ENCODE peak calls at places on chromosomes 13 and 19, in seven cellular contexts. S is HCT116, A is breast epithelium, F is H54, Q is A549, U is testis, R is heart left ventricle. D is an unnamed sample.

GRCh38 chr13:113839536-113840204 is 24.2 kb downstream of the GAS6 start:
- DNase-seq in R (peak), S (no peak), F (no peak), A (no peak), U (peak), Q (no peak), D (no peak)

GRCh38 chr19:34457446-34457845 is 24.1 kb upstream of the WTIP start:
- DNase-seq in A (no peak), U (no peak), S (no peak), F (no peak), Q (no peak), R (no peak), D (no peak)

GRCh38 chr19:41785653-41786052 is 10.7 kb upstream of the CEACAM3 start:
- DNase-seq in S (peak), F (peak), R (no peak), Q (peak), U (peak), A (peak), D (peak)

GRCh38 chr19:15616627-15617270 is 1.7 kb downstream of the CYP4F8 start:
- DNase-seq in S (no peak), U (no peak), A (no peak), R (no peak), Q (no peak), F (no peak), D (no peak)

GRCh38 chr19:41595258-41595889 is 19.4 kb downstream of the CEACAM21 start:
- DNase-seq in Q (peak), A (no peak), F (peak), U (peak), S (peak), R (no peak), D (peak)

GRCh38 chr19:55641376-55642152 is 762 bp downstream of the ZNF580 start:
- DNase-seq in Q (peak), R (no peak), S (no peak), F (peak), U (no peak), A (no peak), D (no peak)

GRCh38 chr13:30438286-30438685 is 16.0 kb downstream of the UBE2L5 start:
- DNase-seq in U (no peak), Q (no peak), S (no peak), F (no peak), A (no peak), R (no peak), D (no peak)

GRCh38 chr13:108360139-108360538 is 90.6 kb downstream of the TNFSF13B start:
- DNase-seq in A (no peak), S (no peak), F (no peak), R (no peak), Q (no peak), U (no peak), D (no peak)

GRCh38 chr19:44663996-44664395 is 7.3 kb upstream of the CEACAM19 start:
- DNase-seq in R (no peak), F (no peak), S (no peak), Q (no peak), A (no peak), U (no peak), D (no peak)

GRCh38 chr19:10567696-10568443 is 909 bp downstream of the CDKN2D start:
- DNase-seq in U (no peak), A (no peak), S (no peak), R (no peak), Q (no peak), F (no peak), D (no peak)

GRCh38 chr19:7662657-7663056 is 6.2 kb upstream of the RETN start:
- DNase-seq in F (no peak), U (no peak), Q (no peak), R (no peak), S (no peak), A (no peak), D (no peak)

GRCh38 chr13:59677966-59678814 is 485.5 kb downstream of the DIAPH3 start:
- DNase-seq in S (peak), F (no peak), R (no peak), Q (peak), A (no peak), U (peak), D (peak)

DNA sequence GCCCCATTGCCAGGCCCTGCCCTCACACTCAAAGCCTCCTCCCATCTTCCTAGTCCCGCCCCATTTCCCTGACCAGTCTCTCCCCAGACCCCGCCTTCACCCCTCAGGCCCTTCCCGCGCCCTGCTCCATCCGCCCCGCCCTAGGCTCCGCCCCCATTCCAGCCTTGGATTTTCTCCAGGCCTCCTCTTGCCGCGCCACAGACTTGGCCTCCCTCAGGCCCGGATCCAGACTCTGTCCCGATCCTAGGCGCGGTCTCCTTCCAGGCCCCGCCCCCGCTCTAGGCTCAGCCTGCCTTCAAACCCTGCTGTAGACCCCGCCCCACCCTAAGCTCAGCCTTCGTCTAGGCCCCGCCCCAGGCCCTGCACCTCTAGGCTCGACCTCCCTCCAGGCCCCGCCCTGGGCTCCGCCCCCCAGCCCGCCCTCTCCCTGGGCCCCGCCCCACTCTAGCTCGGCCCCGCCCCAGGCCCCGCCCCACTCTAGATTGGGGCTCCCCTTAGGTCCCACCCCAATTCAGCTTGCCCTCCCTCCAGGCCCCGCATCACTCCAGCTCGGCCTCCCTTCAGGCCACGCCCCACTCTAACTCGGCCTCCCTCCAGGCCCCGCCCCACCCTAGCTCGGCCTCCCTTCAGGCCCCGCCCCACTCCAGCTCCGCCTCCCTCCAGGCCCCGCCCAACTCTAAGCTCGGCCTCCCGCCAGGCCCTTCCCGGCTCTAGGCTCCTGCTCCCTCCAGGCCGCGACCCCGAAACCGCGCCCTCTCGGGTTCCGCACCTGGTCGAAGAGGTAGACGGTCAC is 18.5 kb downstream of the LMTK3 start:
- DNase-seq in S (peak), A (peak), Q (peak), R (peak), U (peak), F (peak), D (peak)
- TF ChIP-seq POLR2A in S (peak), A (peak), Q (peak), R (no peak), U (no peak), F (peak), D (no peak)

DNA sequence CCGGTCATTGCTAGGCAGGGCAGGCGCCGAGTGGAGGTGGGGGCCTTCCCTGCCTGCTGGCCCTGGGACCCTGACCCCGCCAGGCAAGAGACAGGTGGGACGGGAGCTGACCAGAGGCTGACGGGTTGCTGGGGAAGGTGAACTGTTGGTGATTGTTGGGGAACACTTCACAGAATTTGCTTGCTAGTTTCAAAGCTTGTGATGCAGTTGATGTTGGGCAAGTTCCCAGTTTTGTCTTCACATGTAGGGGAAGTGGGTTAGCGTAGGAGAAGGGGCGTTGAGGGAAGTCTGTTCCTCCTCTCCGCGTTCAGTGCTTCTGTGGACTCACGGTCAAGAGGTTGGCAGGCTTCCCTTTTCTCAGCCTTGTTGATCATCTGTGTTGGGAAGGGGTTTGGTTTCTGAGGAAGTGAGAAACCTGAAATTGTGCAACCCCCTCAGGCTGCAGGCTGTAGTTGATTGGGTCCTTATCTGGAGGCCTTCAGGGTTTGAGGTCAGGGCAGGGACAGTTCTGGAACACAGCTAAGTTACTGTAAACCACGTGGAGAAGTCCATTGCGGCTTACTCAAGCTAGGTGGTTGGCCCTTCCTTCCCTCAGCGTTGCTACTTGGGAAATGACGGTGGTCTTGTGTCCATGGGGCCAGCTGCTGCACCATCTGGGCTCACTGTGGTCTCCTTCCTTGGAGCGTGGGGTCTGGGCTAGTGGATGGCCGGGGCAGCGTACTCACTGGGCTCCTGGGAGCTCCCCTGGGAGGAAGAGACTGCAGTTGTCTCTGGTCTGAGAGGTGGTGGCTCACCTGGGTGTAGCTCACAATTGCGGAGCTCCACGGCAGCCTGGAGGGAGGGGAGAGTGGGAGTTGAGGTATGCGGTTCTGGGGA is 7.5 kb downstream of the RPS9 start:
- DNase-seq in F (no peak), A (peak), S (no peak), U (peak), Q (peak), R (peak), D (no peak)
- TF ChIP-seq POLR2A in F (no peak), A (no peak), S (peak), U (no peak), Q (no peak), R (no peak), D (no peak)

DNA sequence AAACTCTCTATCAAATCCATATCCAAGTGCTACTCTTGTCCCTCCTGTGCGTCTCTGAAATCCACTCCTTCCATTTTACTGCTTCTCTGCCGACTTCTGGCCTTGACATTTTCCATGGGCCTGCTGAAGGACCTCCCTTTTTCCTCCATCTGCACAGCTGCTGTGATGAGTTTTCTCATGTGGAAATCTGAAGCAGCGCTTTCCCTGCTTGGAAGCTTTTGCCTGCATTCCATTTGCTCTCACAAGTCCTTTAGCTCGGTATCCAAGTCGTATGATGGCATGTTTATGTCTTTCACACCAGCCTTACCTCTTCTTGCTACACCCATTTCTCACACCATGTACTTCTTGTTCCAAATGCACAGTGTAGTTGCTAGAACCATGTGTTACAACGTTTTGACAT is 328.2 kb downstream of the GPC5 start:
- DNase-seq in S (no peak), R (no peak), A (no peak), U (no peak), Q (no peak), F (no peak), D (no peak)
- TF ChIP-seq POLR2A in S (no peak), R (no peak), A (no peak), U (no peak), Q (no peak), F (no peak), D (no peak)

GRCh38 chr19:48874309-48875135 is 2.3 kb downstream of the PPP1R15A start:
- DNase-seq in Q (peak), A (no peak), U (no peak), R (peak), S (no peak), F (no peak), D (no peak)

GRCh38 chr19:48873476-48874308 is 1.5 kb downstream of the PPP1R15A start:
- DNase-seq in R (no peak), Q (peak), S (no peak), A (no peak), F (no peak), U (peak), D (no peak)

GRCh38 chr19:48872182-48872883 is at the start of gene PPP1R15A:
- DNase-seq in F (peak), A (peak), S (peak), U (peak), Q (peak), R (peak), D (peak)

GRCh38 chr19:48870048-48870447 is 1.6 kb upstream of the PLEKHA4 start:
- DNase-seq in F (no peak), U (no peak), Q (no peak), S (no peak), R (no peak), A (no peak), D (no peak)

GRCh38 chr19:48872884-48873475 is 759 bp downstream of the PPP1R15A start:
- DNase-seq in S (peak), R (peak), A (peak), F (peak), U (peak), Q (peak), D (peak)
- TF ChIP-seq POLR2A in S (no peak), R (no peak), A (no peak), F (no peak), U (no peak), Q (no peak), D (peak)

GRCh38 chr19:17747205-17748098 is 3.8 kb upstream of the FCHO1 start:
- DNase-seq in R (peak), A (peak), S (peak), F (peak), U (peak), Q (peak), D (peak)
- TF ChIP-seq POLR2A in R (no peak), A (no peak), S (no peak), F (no peak), U (no peak), Q (no peak), D (no peak)

GRCh38 chr19:6087074-6087506 is 23.2 kb downstream of the RFX2 start:
- DNase-seq in S (no peak), Q (no peak), A (no peak), F (no peak), U (no peak), R (no peak), D (no peak)
- TF ChIP-seq POLR2A in S (no peak), Q (no peak), A (no peak), F (no peak), U (no peak), R (no peak), D (no peak)

GRCh38 chr19:583968-584239 is 5.8 kb upstream of the HCN2 start:
- DNase-seq in F (no peak), R (peak), S (no peak), U (no peak), A (no peak), Q (no peak), D (no peak)
- TF ChIP-seq POLR2A in F (no peak), R (no peak), S (no peak), U (no peak), A (no peak), Q (no peak), D (peak)

DNA sequence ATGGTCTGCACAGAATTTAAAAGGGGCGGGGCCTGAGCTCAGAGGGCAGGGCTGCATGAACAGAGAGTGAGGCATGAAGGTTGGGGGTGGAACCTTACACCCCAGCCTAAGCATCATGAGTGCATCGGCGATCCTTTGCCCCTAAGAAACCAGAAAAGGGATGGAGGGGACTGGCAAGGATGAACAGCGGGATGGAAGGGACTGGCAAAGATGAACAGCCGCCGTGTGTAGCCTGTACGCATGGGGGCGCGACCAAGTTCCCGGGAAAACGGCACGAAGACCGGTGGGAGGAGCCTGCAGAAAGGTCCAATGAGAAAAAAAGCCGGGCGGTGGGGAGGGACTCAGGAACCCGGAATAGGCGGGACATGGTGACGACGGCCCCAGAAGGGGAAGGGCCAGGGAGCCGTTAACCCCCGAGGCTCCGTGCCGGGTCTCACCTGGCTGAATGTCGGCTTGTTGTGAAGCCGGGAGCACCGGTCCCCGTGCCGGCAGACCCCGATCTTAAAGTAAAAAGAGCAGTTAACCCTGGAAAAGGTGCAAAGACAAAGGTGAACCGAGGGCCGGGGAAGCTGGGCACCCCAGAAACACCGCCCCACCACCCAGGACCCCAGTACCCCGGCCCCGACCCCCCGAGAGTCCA is 410 bp downstream of the U2AF1L4 start:
- DNase-seq in S (peak), U (peak), A (peak), Q (peak), R (peak), F (peak), D (peak)
- TF ChIP-seq POLR2A in S (no peak), U (no peak), A (no peak), Q (peak), R (no peak), F (peak), D (peak)

D was measured in GM12891.